ENCODE peak calls at places on chromosomes 16 and 17, in seven cellular contexts. One of them, this sample, is unnamed.

GRCh38 chr17:69043098-69043497 is 17.6 kb downstream of the ABCA9 start:
- DNase-seq in hepatic stellate cell: no peak
- DNase-seq in activated naive CD4-positive, alpha-beta T cell: no peak
- DNase-seq in activated effector memory CD4-positive, alpha-beta T cell treated with anti-CD3 and anti-CD28 coated beads, Interleukin-2, amount 50 U/mL, for 16 hours: no peak
- DNase-seq in stimulated activated CD4-positive, alpha-beta T cell treated with anti-CD3 and anti-CD28 coated beads, TNF-alpha, amount 100 ng/mL, for 48 hours: no peak
- DNase-seq in HS-5: no peak
- DNase-seq in cardiac muscle cell: no peak
- DNase-seq in this sample: no peak

GRCh38 chr17:8975091-8975707 is 9.7 kb upstream of the PIK3R5 start:
- DNase-seq in hepatic stellate cell: no peak
- DNase-seq in activated naive CD4-positive, alpha-beta T cell: no peak
- DNase-seq in activated effector memory CD4-positive, alpha-beta T cell treated with anti-CD3 and anti-CD28 coated beads, Interleukin-2, amount 50 U/mL, for 16 hours: no peak
- DNase-seq in stimulated activated CD4-positive, alpha-beta T cell treated with anti-CD3 and anti-CD28 coated beads, TNF-alpha, amount 100 ng/mL, for 48 hours: no peak
- DNase-seq in HS-5: no peak
- DNase-seq in cardiac muscle cell: no peak
- DNase-seq in this sample: no peak

GRCh38 chr17:39513256-39513655 is 52.0 kb downstream of the CDK12 start:
- DNase-seq in hepatic stellate cell: no peak
- DNase-seq in activated naive CD4-positive, alpha-beta T cell: no peak
- DNase-seq in activated effector memory CD4-positive, alpha-beta T cell treated with anti-CD3 and anti-CD28 coated beads, Interleukin-2, amount 50 U/mL, for 16 hours: no peak
- DNase-seq in stimulated activated CD4-positive, alpha-beta T cell treated with anti-CD3 and anti-CD28 coated beads, TNF-alpha, amount 100 ng/mL, for 48 hours: no peak
- DNase-seq in HS-5: no peak
- DNase-seq in cardiac muscle cell: no peak
- DNase-seq in this sample: no peak

GRCh38 chr16:22329199-22329695 is 32.0 kb downstream of the POLR3E start:
- DNase-seq in hepatic stellate cell: no peak
- DNase-seq in activated naive CD4-positive, alpha-beta T cell: no peak
- DNase-seq in activated effector memory CD4-positive, alpha-beta T cell treated with anti-CD3 and anti-CD28 coated beads, Interleukin-2, amount 50 U/mL, for 16 hours: no peak
- DNase-seq in stimulated activated CD4-positive, alpha-beta T cell treated with anti-CD3 and anti-CD28 coated beads, TNF-alpha, amount 100 ng/mL, for 48 hours: no peak
- DNase-seq in HS-5: no peak
- DNase-seq in cardiac muscle cell: no peak
- DNase-seq in this sample: no peak

GRCh38 chr17:7997186-7997585 is 5.2 kb upstream of the GUCY2D start:
- DNase-seq in hepatic stellate cell: no peak
- DNase-seq in activated naive CD4-positive, alpha-beta T cell: peak; percentile 24
- DNase-seq in activated effector memory CD4-positive, alpha-beta T cell treated with anti-CD3 and anti-CD28 coated beads, Interleukin-2, amount 50 U/mL, for 16 hours: peak; percentile 72
- DNase-seq in stimulated activated CD4-positive, alpha-beta T cell treated with anti-CD3 and anti-CD28 coated beads, TNF-alpha, amount 100 ng/mL, for 48 hours: no peak
- DNase-seq in HS-5: no peak
- DNase-seq in cardiac muscle cell: peak; percentile 83
- DNase-seq in this sample: peak; percentile 67

GRCh38 chr17:56835259-56835575 is 1.3 kb downstream of the DGKE start:
- DNase-seq in hepatic stellate cell: no peak
- DNase-seq in activated naive CD4-positive, alpha-beta T cell: no peak
- DNase-seq in activated effector memory CD4-positive, alpha-beta T cell treated with anti-CD3 and anti-CD28 coated beads, Interleukin-2, amount 50 U/mL, for 16 hours: no peak
- DNase-seq in stimulated activated CD4-positive, alpha-beta T cell treated with anti-CD3 and anti-CD28 coated beads, TNF-alpha, amount 100 ng/mL, for 48 hours: no peak
- DNase-seq in HS-5: no peak
- DNase-seq in cardiac muscle cell: no peak
- DNase-seq in this sample: no peak

GRCh38 chr17:50871369-50871768 is 5.2 kb upstream of the TOB1 start:
- DNase-seq in hepatic stellate cell: no peak
- DNase-seq in activated naive CD4-positive, alpha-beta T cell: no peak
- DNase-seq in activated effector memory CD4-positive, alpha-beta T cell treated with anti-CD3 and anti-CD28 coated beads, Interleukin-2, amount 50 U/mL, for 16 hours: peak; percentile 70
- DNase-seq in stimulated activated CD4-positive, alpha-beta T cell treated with anti-CD3 and anti-CD28 coated beads, TNF-alpha, amount 100 ng/mL, for 48 hours: no peak
- DNase-seq in HS-5: no peak
- DNase-seq in cardiac muscle cell: no peak
- DNase-seq in this sample: no peak

GRCh38 chr16:73956592-73957495 is 339.8 kb upstream of the PSMD7 start:
- DNase-seq in hepatic stellate cell: peak; percentile 51
- DNase-seq in activated naive CD4-positive, alpha-beta T cell: no peak
- DNase-seq in activated effector memory CD4-positive, alpha-beta T cell treated with anti-CD3 and anti-CD28 coated beads, Interleukin-2, amount 50 U/mL, for 16 hours: no peak
- DNase-seq in stimulated activated CD4-positive, alpha-beta T cell treated with anti-CD3 and anti-CD28 coated beads, TNF-alpha, amount 100 ng/mL, for 48 hours: no peak
- DNase-seq in HS-5: peak; percentile 30
- DNase-seq in cardiac muscle cell: peak; percentile 73
- DNase-seq in this sample: peak; percentile 32

GRCh38 chr16:1650131-1650530 is 27.9 kb upstream of the JPT2 start:
- DNase-seq in hepatic stellate cell: no peak
- DNase-seq in activated naive CD4-positive, alpha-beta T cell: no peak
- DNase-seq in activated effector memory CD4-positive, alpha-beta T cell treated with anti-CD3 and anti-CD28 coated beads, Interleukin-2, amount 50 U/mL, for 16 hours: no peak
- DNase-seq in stimulated activated CD4-positive, alpha-beta T cell treated with anti-CD3 and anti-CD28 coated beads, TNF-alpha, amount 100 ng/mL, for 48 hours: no peak
- DNase-seq in HS-5: no peak
- DNase-seq in cardiac muscle cell: no peak
- DNase-seq in this sample: no peak

This sample was measured in HCT116.